ENCODE peak calls at places on chromosomes 2 and 18, in ten cellular contexts. Z is stimulated activated CD4-positive, alpha-beta T cell treated with anti-CD3 and anti-CD28 coated beads, Interleukin-4, amount 100 ng/mL, for 48 hours; G is activated T-cell treated with anti-CD3 and anti-CD28 coated beads, Interleukin-2, amount 50 U/mL, for 4 hours; Q is anterior cingulate cortex; P is ELR; C is dorsolateral prefrontal cortex; W is BJ; L is hippocampal formation; B is chondrocyte; D is caudate nucleus. Y is an unnamed sample.

GRCh38 chr2:8193146-8193545 is 488.7 kb upstream of the ID2 start:
- DNase-seq in G (no peak), Q (no peak), D (no peak), C (no peak), W (peak), L (no peak), P (no peak), Z (no peak), B (no peak), Y (no peak)

GRCh38 chr2:83168377-83168776 is 1290.7 kb downstream of the SUCLG1 start:
- DNase-seq in B (no peak), Z (no peak), W (no peak), G (no peak), Q (no peak), L (no peak), P (no peak), C (no peak), D (no peak), Y (no peak)

GRCh38 chr18:78571063-78571785 is 408.4 kb upstream of the SALL3 start:
- DNase-seq in G (no peak), Q (no peak), Z (no peak), W (no peak), C (no peak), B (peak), D (no peak), L (no peak), P (no peak), Y (no peak)

GRCh38 chr2:64750001-64750816 is 96.5 kb upstream of the SERTAD2 start:
- DNase-seq in Z (peak), P (peak), B (no peak), Q (no peak), L (peak), G (peak), D (peak), C (peak), W (no peak), Y (no peak)

GRCh38 chr2:73260338-73260984 is 23.8 kb downstream of the FBXO41 start:
- DNase-seq in Q (peak), Z (no peak), L (peak), C (no peak), W (no peak), P (peak), D (peak), B (no peak), G (no peak), Y (no peak)

GRCh38 chr2:85953476-85953875 is 64.7 kb upstream of the ST3GAL5 start:
- DNase-seq in L (no peak), Z (no peak), B (no peak), C (no peak), P (peak), W (no peak), G (no peak), D (no peak), Q (no peak), Y (no peak)

GRCh38 chr2:71932027-71932779 is 215.5 kb downstream of the CYP26B1 start:
- DNase-seq in C (no peak), L (no peak), P (no peak), B (no peak), Z (no peak), G (no peak), D (no peak), W (no peak), Q (no peak), Y (no peak)

GRCh38 chr18:79411614-79412526 is 16.1 kb downstream of the NFATC1 start:
- DNase-seq in W (no peak), C (no peak), Z (no peak), Q (no peak), G (no peak), D (no peak), L (no peak), P (no peak), B (peak), Y (no peak)

GRCh38 chr2:160609346-160609745 is 115.7 kb upstream of the RBMS1 start:
- DNase-seq in D (no peak), B (no peak), Q (no peak), Z (no peak), C (no peak), W (no peak), G (no peak), P (no peak), L (no peak), Y (no peak)

GRCh38 chr2:127174176-127174575 is 45.9 kb downstream of the CYP27C1 start:
- DNase-seq in L (no peak), P (peak), Q (peak), W (no peak), C (no peak), B (no peak), G (no peak), Z (no peak), D (no peak), Y (peak)

GRCh38 chr2:61658841-61659780 is 121.0 kb upstream of the XPO1 start:
- DNase-seq in B (no peak), G (no peak), Z (no peak), C (no peak), P (peak), L (no peak), D (no peak), Q (no peak), W (no peak), Y (peak)

GRCh38 chr2:176079285-176079830 is 4.4 kb downstream of the EVX2 start:
- DNase-seq in G (no peak), Z (no peak), P (peak), Q (no peak), W (no peak), D (no peak), L (no peak), C (no peak), B (no peak), Y (no peak)

GRCh38 chr2:40466926-40467325 is 15.0 kb upstream of the SLC8A1 start:
- DNase-seq in L (no peak), W (no peak), Q (no peak), D (no peak), C (no peak), Z (no peak), B (no peak), G (no peak), P (no peak), Y (no peak)

GRCh38 chr2:156305121-156305520 is 27.4 kb downstream of the NR4A2 start:
- DNase-seq in Z (no peak), Q (no peak), C (no peak), B (no peak), D (no peak), W (no peak), G (no peak), L (no peak), P (no peak), Y (no peak)

GRCh38 chr2:191758420-191759199 is 80.7 kb downstream of the NABP1 start:
- DNase-seq in B (no peak), W (no peak), G (peak), Z (peak), P (peak), Q (no peak), C (no peak), L (no peak), D (no peak), Y (peak)